ENCODE peak calls at places on chromosomes 2 and 18, in four cellular contexts. V is transverse colon, M is choroid plexus epithelial cell, W is MM.1S. Q is an unnamed sample.

GRCh38 chr2:31038385-31038784 is 99.9 kb downstream of the GALNT14 start:
- DNase-seq in V (no peak), M (no peak), W (no peak), Q (no peak)

GRCh38 chr18:43034683-43035500 is 80.6 kb downstream of the RIT2 start:
- DNase-seq in V (no peak), M (no peak), W (no peak), Q (no peak)

GRCh38 chr2:29012211-29012681 is 31.1 kb downstream of the TOGARAM2 start:
- DNase-seq in V (peak), M (peak), W (no peak), Q (no peak)

GRCh38 chr2:150485871-150486538 is 1.5 kb downstream of the RND3 start:
- DNase-seq in V (peak), M (peak), W (peak), Q (no peak)

GRCh38 chr18:70693196-70693595 is 404.4 kb downstream of the SOCS6 start:
- DNase-seq in V (no peak), M (peak), W (no peak), Q (no peak)

GRCh38 chr2:188629890-188630483 is 338.3 kb downstream of the GULP1 start:
- DNase-seq in V (no peak), M (peak), W (no peak), Q (no peak)

GRCh38 chr2:127893033-127893432 is 7.3 kb upstream of the AMMECR1L start:
- DNase-seq in V (no peak), M (no peak), W (no peak), Q (no peak)

GRCh38 chr18:12517142-12517541 is 109.4 kb downstream of the PRELID3A start:
- DNase-seq in V (no peak), M (no peak), W (no peak), Q (no peak)

GRCh38 chr2:65880451-65880850 is 448.1 kb upstream of the SPRED2 start:
- DNase-seq in V (no peak), M (no peak), W (no peak), Q (no peak)

GRCh38 chr2:201798252-201798918 is 8.0 kb upstream of the CDK15 start:
- DNase-seq in V (no peak), M (peak), W (no peak), Q (no peak)

GRCh38 chr2:152755029-152755428 is 36.6 kb downstream of the ARL6IP6 start:
- DNase-seq in V (no peak), M (peak), W (no peak), Q (no peak)

GRCh38 chr2:167875524-167875923 is 371.9 kb downstream of the STK39 start:
- DNase-seq in V (no peak), M (no peak), W (no peak), Q (no peak)

GRCh38 chr2:167869200-167869599 is 378.2 kb downstream of the STK39 start:
- DNase-seq in V (no peak), M (no peak), W (no peak), Q (no peak)

GRCh38 chr2:167880415-167880814 is 367.0 kb downstream of the STK39 start:
- DNase-seq in V (no peak), M (no peak), W (no peak), Q (no peak)

GRCh38 chr2:167874812-167875211 is 372.6 kb downstream of the STK39 start:
- DNase-seq in V (no peak), M (no peak), W (no peak), Q (no peak)
- H3K4me3 ChIP-seq in V (no peak), M (no peak), W (no peak), Q (no peak)

GRCh38 chr2:239295377-239296019 is 105.3 kb downstream of the HDAC4 start:
- DNase-seq in V (no peak), M (no peak), W (no peak), Q (peak)
- H3K4me3 ChIP-seq in V (no peak), M (no peak), W (no peak), Q (peak)

DNA sequence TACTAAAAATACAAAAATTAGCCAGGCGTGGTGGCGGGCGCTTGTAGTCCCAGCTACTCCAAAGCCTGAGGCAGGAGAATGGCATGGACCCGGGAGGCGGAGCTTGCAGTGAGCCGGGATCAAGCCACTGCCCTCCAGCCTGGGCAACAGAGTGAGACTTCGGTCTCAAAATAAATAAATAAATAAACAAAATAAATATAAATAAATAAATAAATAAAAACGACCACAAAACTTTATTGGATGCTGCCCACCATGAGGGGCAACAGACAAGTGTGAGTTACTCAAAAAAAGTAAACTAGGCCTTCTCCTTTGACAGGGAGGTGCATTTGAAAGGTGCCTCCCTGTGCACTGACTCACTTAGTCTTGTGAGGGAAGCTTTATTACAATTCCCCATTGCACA is 50.4 kb downstream of the SLC4A1AP start:
- DNase-seq in V (no peak), M (no peak), W (no peak), Q (no peak)
- H3K4me3 ChIP-seq in V (no peak), M (no peak), W (no peak), Q (no peak)

GRCh38 chr2:11133936-11134320 is 21.3 kb upstream of the SLC66A3 start:
- DNase-seq in V (no peak), M (no peak), W (no peak), Q (no peak)

GRCh38 chr2:11134349-11134748 is 20.9 kb upstream of the SLC66A3 start:
- DNase-seq in V (no peak), M (no peak), W (no peak), Q (no peak)

GRCh38 chr2:11131166-11131920 is 23.9 kb upstream of the SLC66A3 start:
- DNase-seq in V (no peak), M (no peak), W (no peak), Q (no peak)

GRCh38 chr2:11133238-11133935 is 21.9 kb upstream of the SLC66A3 start:
- DNase-seq in V (no peak), M (no peak), W (no peak), Q (no peak)

DNA sequence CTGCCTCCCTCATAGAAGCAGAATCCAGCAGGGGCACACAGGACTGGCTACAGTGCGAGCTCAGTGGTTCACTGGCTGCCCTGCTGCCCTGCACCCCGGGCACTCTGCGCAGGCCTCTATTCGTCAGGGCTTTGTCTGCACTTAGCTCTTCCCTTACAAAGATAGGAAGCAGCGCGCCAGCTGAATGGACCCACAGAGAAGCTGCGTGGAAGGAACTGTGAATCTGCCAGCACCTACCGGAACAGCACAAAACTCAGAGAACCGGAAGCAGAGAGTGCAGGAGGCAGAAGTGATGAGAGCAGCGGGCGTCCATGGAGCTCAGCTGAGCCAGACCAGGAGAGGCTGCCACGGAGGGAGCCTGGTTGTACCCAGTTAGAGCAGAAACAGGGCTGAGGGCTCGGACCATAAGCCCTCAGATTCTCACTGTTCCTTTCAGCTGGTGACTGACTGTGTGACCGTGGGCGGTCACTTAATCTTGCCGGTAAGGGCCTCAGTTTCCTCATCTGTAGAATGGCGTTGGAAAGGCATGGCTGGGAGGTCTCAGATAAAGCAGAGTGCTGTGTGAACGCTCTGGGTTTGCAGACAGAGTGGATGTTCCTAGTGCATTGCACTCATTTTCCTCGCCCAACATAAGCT is 23.1 kb upstream of the SLC66A3 start:
- DNase-seq in V (no peak), M (no peak), W (no peak), Q (no peak)
- H3K4me3 ChIP-seq in V (peak), M (no peak), W (peak), Q (peak)

GRCh38 chr2:112714331-112714730 is 6.5 kb upstream of the NT5DC4 start:
- DNase-seq in V (no peak), M (no peak), W (no peak), Q (no peak)
- H3K4me3 ChIP-seq in V (no peak), M (no peak), W (no peak), Q (no peak)

DNA sequence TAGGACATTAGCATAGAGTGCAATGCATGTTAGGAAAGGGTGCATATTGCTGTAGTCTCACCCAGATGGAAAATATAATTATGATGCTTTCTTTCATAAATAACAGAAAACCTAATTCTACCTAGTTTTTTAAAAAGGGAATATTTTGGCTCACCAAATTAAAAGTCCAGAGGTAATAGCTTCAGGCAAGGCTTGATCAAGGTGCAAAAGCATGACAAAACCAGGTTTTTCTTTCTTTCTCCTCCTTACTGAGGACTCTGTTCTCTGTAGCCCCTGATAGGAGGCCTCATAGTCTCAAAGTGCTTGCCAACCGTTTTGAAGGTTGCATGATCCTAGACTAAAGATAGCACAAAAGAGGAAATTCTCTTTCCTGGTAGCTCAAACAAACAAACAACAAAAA is 349.9 kb downstream of the CTNNA2 start:
- DNase-seq in V (no peak), M (no peak), W (no peak), Q (no peak)
- H3K4me3 ChIP-seq in V (no peak), M (no peak), W (no peak), Q (no peak)

Q was measured in Jurkat, Clone E6-1.